ENCODE peak calls at places on chromosomes 6 and 20, in nine cellular contexts. V, X, A, H, E, M, L, D and Z are unnamed samples.

GRCh38 chr20:11919046-11919445 is 1.4 kb downstream of the BTBD3 start:
- DNase-seq in V (no peak), X (no peak), A (no peak), H (peak; percentile 53), E (peak; percentile 45), M (no peak), L (no peak), D (no peak), Z (no peak)

GRCh38 chr6:29763491-29764289 is 40.5 kb downstream of the HLA-F start:
- DNase-seq in V (peak; percentile 79), X (no peak), A (no peak), H (no peak), E (no peak), M (no peak), L (no peak), D (no peak), Z (no peak)

GRCh38 chr6:167116838-167117228 is 6.1 kb upstream of the CCR6 start:
- DNase-seq in V (no peak), X (no peak), A (no peak), H (no peak), E (no peak), M (no peak), L (no peak), D (no peak), Z (no peak)

GRCh38 chr6:45160305-45160704 is 167.8 kb upstream of the RUNX2 start:
- DNase-seq in V (no peak), X (no peak), A (no peak), H (no peak), E (no peak), M (no peak), L (no peak), D (no peak), Z (no peak)

GRCh38 chr6:135901776-135902524 is 50.4 kb downstream of the PDE7B start:
- DNase-seq in V (peak; percentile 77), X (no peak), A (no peak), H (peak; percentile 70), E (no peak), M (peak; percentile 68), L (no peak), D (no peak), Z (no peak)

GRCh38 chr6:81169166-81169565 is 583.3 kb downstream of the TENT5A start:
- DNase-seq in V (peak; percentile 9), X (no peak), A (no peak), H (no peak), E (no peak), M (no peak), L (no peak), D (no peak), Z (no peak)

GRCh38 chr20:50292324-50293243 is 102.0 kb downstream of the CEBPB start:
- DNase-seq in V (peak; percentile 97), X (no peak), A (peak; percentile 94), H (peak; percentile 90), E (peak; percentile 78), M (peak; percentile 98), L (no peak), D (peak; percentile 27), Z (no peak)

GRCh38 chr6:35044145-35044745 is 96.9 kb downstream of the TCP11 start:
- DNase-seq in V (no peak), X (no peak), A (no peak), H (peak; percentile 51), E (peak; percentile 39), M (no peak), L (no peak), D (no peak), Z (no peak)

GRCh38 chr20:6180531-6180930 is 57.7 kb upstream of the FERMT1 start:
- DNase-seq in V (no peak), X (no peak), A (no peak), H (no peak), E (no peak), M (no peak), L (no peak), D (no peak), Z (no peak)

GRCh38 chr20:6178537-6178936 is 55.7 kb upstream of the FERMT1 start:
- DNase-seq in V (no peak), X (no peak), A (no peak), H (no peak), E (no peak), M (no peak), L (no peak), D (no peak), Z (no peak)

GRCh38 chr20:6185268-6185667 is 62.4 kb upstream of the FERMT1 start:
- DNase-seq in V (no peak), X (no peak), A (no peak), H (no peak), E (no peak), M (no peak), L (no peak), D (no peak), Z (no peak)

GRCh38 chr20:6184086-6184485 is 61.3 kb upstream of the FERMT1 start:
- DNase-seq in V (no peak), X (no peak), A (no peak), H (no peak), E (no peak), M (no peak), L (no peak), D (no peak), Z (no peak)
- TF ChIP-seq CTCF in V (no peak), X (peak; percentile 42), A (no peak), H (no peak), E (no peak), M (no peak), L (no peak), D (no peak), Z (no peak)

GRCh38 chr20:15252289-15252688 is 914.9 kb upstream of the FLRT3 start:
- DNase-seq in V (no peak), X (no peak), A (no peak), H (no peak), E (no peak), M (no peak), L (no peak), D (no peak), Z (no peak)

GRCh38 chr20:15257471-15257870 is 920.1 kb upstream of the FLRT3 start:
- DNase-seq in V (no peak), X (no peak), A (no peak), H (no peak), E (no peak), M (no peak), L (no peak), D (no peak), Z (no peak)

GRCh38 chr20:15253431-15253830 is 916.0 kb upstream of the FLRT3 start:
- DNase-seq in V (no peak), X (no peak), A (no peak), H (no peak), E (no peak), M (no peak), L (no peak), D (no peak), Z (no peak)

DNA sequence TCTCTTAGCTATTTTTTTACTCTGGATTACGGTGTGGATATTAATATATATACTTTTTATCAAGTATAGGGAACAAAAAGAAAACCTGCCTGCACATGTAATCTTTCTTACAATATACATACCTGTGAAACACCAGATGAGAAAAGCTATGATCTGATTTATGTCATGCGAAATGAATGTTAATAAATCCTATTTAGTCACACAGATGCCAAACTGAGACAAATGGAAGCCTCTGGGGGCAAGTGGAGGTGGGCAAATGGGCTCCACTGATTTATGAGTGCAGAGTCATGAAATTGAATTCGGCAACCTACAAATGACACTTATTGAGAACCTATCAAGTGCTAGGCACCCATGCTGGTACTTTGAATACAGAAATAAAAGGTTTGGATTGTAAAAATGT is 919.7 kb upstream of the FLRT3 start:
- DNase-seq in V (no peak), X (no peak), A (no peak), H (no peak), E (no peak), M (no peak), L (no peak), D (no peak), Z (no peak)
- TF ChIP-seq CTCF in V (no peak), X (no peak), A (no peak), H (no peak), E (no peak), M (no peak), L (no peak), D (no peak), Z (no peak)

GRCh38 chr6:94049001-94049400 is 629.6 kb upstream of the EPHA7 start:
- DNase-seq in V (no peak), X (no peak), A (no peak), H (no peak), E (no peak), M (no peak), L (no peak), D (no peak), Z (no peak)

GRCh38 chr6:94050515-94050914 is 631.2 kb upstream of the EPHA7 start:
- DNase-seq in V (no peak), X (no peak), A (no peak), H (no peak), E (no peak), M (no peak), L (no peak), D (no peak), Z (no peak)

GRCh38 chr6:94052754-94053153 is 633.4 kb upstream of the EPHA7 start:
- DNase-seq in V (no peak), X (no peak), A (no peak), H (no peak), E (no peak), M (no peak), L (no peak), D (no peak), Z (no peak)
- TF ChIP-seq CTCF in V (no peak), X (no peak), A (no peak), H (no peak), E (peak; percentile 39), M (no peak), L (peak; percentile 38), D (no peak), Z (no peak)

GRCh38 chr20:418858-419365 is 10.8 kb downstream of the RBCK1 start:
- DNase-seq in V (no peak), X (no peak), A (no peak), H (no peak), E (no peak), M (no peak), L (no peak), D (no peak), Z (no peak)

GRCh38 chr20:417801-418342 is 9.8 kb downstream of the RBCK1 start:
- DNase-seq in V (no peak), X (no peak), A (no peak), H (no peak), E (no peak), M (no peak), L (no peak), D (no peak), Z (no peak)

GRCh38 chr20:420721-421574 is 12.8 kb downstream of the RBCK1 start:
- DNase-seq in V (no peak), X (no peak), A (no peak), H (no peak), E (no peak), M (no peak), L (no peak), D (no peak), Z (no peak)

GRCh38 chr20:420169-420620 is 12.1 kb downstream of the RBCK1 start:
- DNase-seq in V (no peak), X (no peak), A (no peak), H (no peak), E (no peak), M (no peak), L (no peak), D (no peak), Z (no peak)

DNA sequence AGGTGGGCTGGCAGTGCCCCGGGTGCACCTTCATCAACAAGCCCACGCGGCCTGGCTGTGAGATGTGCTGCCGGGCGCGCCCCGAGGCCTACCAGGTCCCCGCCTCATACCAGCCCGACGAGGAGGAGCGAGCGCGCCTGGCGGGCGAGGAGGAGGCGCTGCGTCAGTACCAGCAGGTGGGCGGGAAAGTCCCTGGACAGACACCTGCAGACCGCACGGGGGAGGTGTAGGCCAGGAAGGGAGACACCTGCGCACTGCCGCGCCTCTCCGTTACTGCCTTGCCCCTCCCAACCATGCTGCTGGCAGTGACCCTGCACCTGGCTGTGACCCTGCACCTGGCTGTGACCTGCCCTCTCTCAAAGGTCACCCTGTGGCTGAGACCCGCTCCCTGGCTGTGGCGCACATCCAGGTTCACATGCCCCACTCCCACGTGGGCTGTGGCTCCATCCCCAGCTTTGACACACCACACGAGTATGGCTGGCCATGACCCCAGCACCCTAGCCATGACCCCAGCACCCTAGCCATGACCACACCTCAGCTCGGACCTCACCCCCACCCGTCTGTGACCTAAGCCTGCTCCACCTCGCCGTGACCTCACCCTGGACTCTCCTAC is 11.6 kb downstream of the RBCK1 start:
- DNase-seq in V (no peak), X (no peak), A (no peak), H (no peak), E (peak; percentile 44), M (no peak), L (no peak), D (no peak), Z (no peak)
- TF ChIP-seq CTCF in V (no peak), X (no peak), A (no peak), H (no peak), E (peak; percentile 25), M (no peak), L (no peak), D (no peak), Z (no peak)